ENCODE peak calls at places on chromosome 21, in six cellular contexts. One of them, this sample, is unnamed.

GRCh38 chr21:44709426-44710293 is 1.7 kb downstream of the TSPEAR start:
- DNase-seq in WTC11: no peak
- DNase-seq in neural crest cell: no peak
- DNase-seq in colonic mucosa: peak
- DNase-seq in lower leg skin: peak
- DNase-seq in B cell: no peak
- DNase-seq in this sample: peak

GRCh38 chr21:44300262-44300959 is 558 bp downstream of the PFKL start:
- DNase-seq in WTC11: peak
- DNase-seq in neural crest cell: peak
- DNase-seq in colonic mucosa: peak
- DNase-seq in lower leg skin: peak
- DNase-seq in B cell: peak
- DNase-seq in this sample: peak

GRCh38 chr21:44894687-44895302 is 21.3 kb upstream of the PTTG1IP start:
- DNase-seq in WTC11: no peak
- DNase-seq in neural crest cell: no peak
- DNase-seq in colonic mucosa: no peak
- DNase-seq in lower leg skin: no peak
- DNase-seq in B cell: no peak
- DNase-seq in this sample: no peak

GRCh38 chr21:44846485-44847260 is 26.8 kb downstream of the PTTG1IP start:
- DNase-seq in WTC11: no peak
- DNase-seq in neural crest cell: no peak
- DNase-seq in colonic mucosa: peak
- DNase-seq in lower leg skin: peak
- DNase-seq in B cell: peak
- DNase-seq in this sample: peak

GRCh38 chr21:28283652-28284490 is 708.8 kb downstream of the LTN1 start:
- DNase-seq in WTC11: no peak
- DNase-seq in neural crest cell: no peak
- DNase-seq in colonic mucosa: no peak
- DNase-seq in lower leg skin: no peak
- DNase-seq in B cell: no peak
- DNase-seq in this sample: no peak

GRCh38 chr21:46159390-46159789 is 4.0 kb upstream of the FTCD start:
- DNase-seq in WTC11: no peak
- DNase-seq in neural crest cell: no peak
- DNase-seq in colonic mucosa: peak
- DNase-seq in lower leg skin: peak
- DNase-seq in B cell: no peak
- DNase-seq in this sample: no peak

GRCh38 chr21:35578831-35579470 is 481.4 kb downstream of the SETD4 start:
- DNase-seq in WTC11: no peak
- DNase-seq in neural crest cell: peak
- DNase-seq in colonic mucosa: no peak
- DNase-seq in lower leg skin: no peak
- DNase-seq in B cell: no peak
- DNase-seq in this sample: no peak

GRCh38 chr21:45892156-45892919 is 89.2 kb upstream of the COL6A1 start:
- DNase-seq in WTC11: no peak
- DNase-seq in neural crest cell: no peak
- DNase-seq in colonic mucosa: peak
- DNase-seq in lower leg skin: no peak
- DNase-seq in B cell: peak
- DNase-seq in this sample: peak

GRCh38 chr21:45819478-45820170 is 161.9 kb upstream of the COL6A1 start:
- DNase-seq in WTC11: no peak
- DNase-seq in neural crest cell: no peak
- DNase-seq in colonic mucosa: no peak
- DNase-seq in lower leg skin: no peak
- DNase-seq in B cell: no peak
- DNase-seq in this sample: no peak

GRCh38 chr21:33817663-33818433 is 97.8 kb downstream of the ATP5PO start:
- DNase-seq in WTC11: no peak
- DNase-seq in neural crest cell: no peak
- DNase-seq in colonic mucosa: no peak
- DNase-seq in lower leg skin: no peak
- DNase-seq in B cell: no peak
- DNase-seq in this sample: no peak

GRCh38 chr21:45791562-45792418 is 148.3 kb downstream of the PCBP3 start:
- DNase-seq in WTC11: no peak
- DNase-seq in neural crest cell: no peak
- DNase-seq in colonic mucosa: no peak
- DNase-seq in lower leg skin: peak
- DNase-seq in B cell: no peak
- DNase-seq in this sample: no peak

GRCh38 chr21:32978346-32979270 is 47.1 kb upstream of the OLIG2 start:
- DNase-seq in WTC11: no peak
- DNase-seq in neural crest cell: peak
- DNase-seq in colonic mucosa: no peak
- DNase-seq in lower leg skin: no peak
- DNase-seq in B cell: no peak
- DNase-seq in this sample: no peak

GRCh38 chr21:46035809-46036695 is 54.5 kb downstream of the COL6A1 start:
- DNase-seq in WTC11: no peak
- DNase-seq in neural crest cell: no peak
- DNase-seq in colonic mucosa: no peak
- DNase-seq in lower leg skin: no peak
- DNase-seq in B cell: no peak
- DNase-seq in this sample: no peak

GRCh38 chr21:44328242-44328895 is 10.8 kb downstream of the CFAP410 start:
- DNase-seq in WTC11: no peak
- DNase-seq in neural crest cell: no peak
- DNase-seq in colonic mucosa: no peak
- DNase-seq in lower leg skin: no peak
- DNase-seq in B cell: no peak
- DNase-seq in this sample: no peak

GRCh38 chr21:45383111-45383614 is 21.8 kb upstream of the COL18A1 start:
- DNase-seq in WTC11: peak
- DNase-seq in neural crest cell: no peak
- DNase-seq in colonic mucosa: no peak
- DNase-seq in lower leg skin: peak
- DNase-seq in B cell: no peak
- DNase-seq in this sample: no peak

GRCh38 chr21:46116189-46116845 is 18.4 kb downstream of the COL6A2 start:
- DNase-seq in WTC11: peak
- DNase-seq in neural crest cell: no peak
- DNase-seq in colonic mucosa: no peak
- DNase-seq in lower leg skin: peak
- DNase-seq in B cell: no peak
- DNase-seq in this sample: no peak

GRCh38 chr21:46196733-46197132 is 12.5 kb upstream of the SPATC1L start:
- DNase-seq in WTC11: peak
- DNase-seq in neural crest cell: no peak
- DNase-seq in colonic mucosa: no peak
- DNase-seq in lower leg skin: no peak
- DNase-seq in B cell: no peak
- DNase-seq in this sample: no peak

GRCh38 chr21:45320261-45320990 is 32.7 kb upstream of the POFUT2 start:
- DNase-seq in WTC11: no peak
- DNase-seq in neural crest cell: no peak
- DNase-seq in colonic mucosa: no peak
- DNase-seq in lower leg skin: no peak
- DNase-seq in B cell: no peak
- DNase-seq in this sample: no peak

GRCh38 chr21:37057614-37058013 is 15.3 kb downstream of the PIGP start:
- DNase-seq in WTC11: no peak
- DNase-seq in neural crest cell: no peak
- DNase-seq in colonic mucosa: no peak
- DNase-seq in lower leg skin: no peak
- DNase-seq in B cell: no peak
- DNase-seq in this sample: no peak

GRCh38 chr21:45258476-45258875 is 29.2 kb downstream of the POFUT2 start:
- DNase-seq in WTC11: no peak
- DNase-seq in neural crest cell: no peak
- DNase-seq in colonic mucosa: peak
- DNase-seq in lower leg skin: peak
- DNase-seq in B cell: no peak
- DNase-seq in this sample: no peak

DNA sequence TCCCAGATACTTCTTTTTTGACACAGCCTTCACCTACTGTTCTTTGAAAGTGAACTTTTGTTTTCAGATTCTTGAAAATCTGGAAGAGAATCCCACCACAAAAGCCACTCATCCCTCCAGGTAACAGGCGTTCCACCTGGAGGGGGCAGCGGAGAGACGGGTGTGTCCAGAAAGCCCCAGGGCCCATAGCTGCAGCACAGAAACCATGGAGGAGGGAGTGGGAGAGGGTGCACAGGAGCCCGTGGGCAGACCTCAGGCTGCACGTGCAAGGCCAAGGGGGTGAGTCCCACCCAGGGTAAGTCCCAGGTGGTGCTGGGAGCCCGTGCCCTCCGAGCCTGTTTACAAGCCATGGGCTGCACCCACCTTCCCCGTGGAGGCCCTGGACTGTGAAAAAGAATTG is 86.5 kb downstream of the PSMG1 start:
- DNase-seq in WTC11: peak
- DNase-seq in neural crest cell: no peak
- DNase-seq in colonic mucosa: no peak
- DNase-seq in lower leg skin: no peak
- DNase-seq in B cell: no peak
- DNase-seq in this sample: peak
- TF ChIP-seq CTCF in WTC11: no peak
- TF ChIP-seq CTCF in neural crest cell: no peak
- TF ChIP-seq CTCF in colonic mucosa: no peak
- TF ChIP-seq CTCF in lower leg skin: no peak
- TF ChIP-seq CTCF in B cell: no peak
- TF ChIP-seq CTCF in this sample: no peak

GRCh38 chr21:41983229-41983628 is 26.9 kb downstream of the ZBTB21 start:
- DNase-seq in WTC11: no peak
- DNase-seq in neural crest cell: no peak
- DNase-seq in colonic mucosa: no peak
- DNase-seq in lower leg skin: no peak
- DNase-seq in B cell: no peak
- DNase-seq in this sample: no peak

GRCh38 chr21:41992576-41992975 is 17.6 kb downstream of the ZBTB21 start:
- DNase-seq in WTC11: no peak
- DNase-seq in neural crest cell: no peak
- DNase-seq in colonic mucosa: no peak
- DNase-seq in lower leg skin: no peak
- DNase-seq in B cell: no peak
- DNase-seq in this sample: no peak

GRCh38 chr21:41985662-41986416 is 24.3 kb downstream of the ZBTB21 start:
- DNase-seq in WTC11: no peak
- DNase-seq in neural crest cell: no peak
- DNase-seq in colonic mucosa: no peak
- DNase-seq in lower leg skin: no peak
- DNase-seq in B cell: no peak
- DNase-seq in this sample: no peak

GRCh38 chr21:41991659-41992058 is 18.5 kb downstream of the ZBTB21 start:
- DNase-seq in WTC11: no peak
- DNase-seq in neural crest cell: no peak
- DNase-seq in colonic mucosa: no peak
- DNase-seq in lower leg skin: no peak
- DNase-seq in B cell: no peak
- DNase-seq in this sample: no peak

GRCh38 chr21:41987310-41987709 is 22.9 kb downstream of the ZBTB21 start:
- DNase-seq in WTC11: no peak
- DNase-seq in neural crest cell: no peak
- DNase-seq in colonic mucosa: no peak
- DNase-seq in lower leg skin: no peak
- DNase-seq in B cell: no peak
- DNase-seq in this sample: no peak
- TF ChIP-seq CTCF in WTC11: no peak
- TF ChIP-seq CTCF in neural crest cell: no peak
- TF ChIP-seq CTCF in colonic mucosa: no peak
- TF ChIP-seq CTCF in lower leg skin: no peak
- TF ChIP-seq CTCF in B cell: no peak
- TF ChIP-seq CTCF in this sample: no peak

GRCh38 chr21:15894596-15894995 is 164.8 kb downstream of the USP25 start:
- DNase-seq in WTC11: no peak
- DNase-seq in neural crest cell: no peak
- DNase-seq in colonic mucosa: no peak
- DNase-seq in lower leg skin: no peak
- DNase-seq in B cell: no peak
- DNase-seq in this sample: no peak
- TF ChIP-seq CTCF in WTC11: no peak
- TF ChIP-seq CTCF in neural crest cell: peak
- TF ChIP-seq CTCF in colonic mucosa: peak
- TF ChIP-seq CTCF in lower leg skin: no peak
- TF ChIP-seq CTCF in B cell: peak
- TF ChIP-seq CTCF in this sample: no peak

GRCh38 chr21:42781150-42781980 is 98.0 kb downstream of the WDR4 start:
- DNase-seq in WTC11: peak
- DNase-seq in neural crest cell: no peak
- DNase-seq in colonic mucosa: peak
- DNase-seq in lower leg skin: no peak
- DNase-seq in B cell: no peak
- DNase-seq in this sample: no peak
- TF ChIP-seq CTCF in WTC11: no peak
- TF ChIP-seq CTCF in neural crest cell: peak
- TF ChIP-seq CTCF in colonic mucosa: no peak
- TF ChIP-seq CTCF in lower leg skin: no peak
- TF ChIP-seq CTCF in B cell: no peak
- TF ChIP-seq CTCF in this sample: no peak

GRCh38 chr21:30838536-30838935 is 9.0 kb upstream of the KRTAP7-1 start:
- DNase-seq in WTC11: no peak
- DNase-seq in neural crest cell: no peak
- DNase-seq in colonic mucosa: no peak
- DNase-seq in lower leg skin: no peak
- DNase-seq in B cell: no peak
- DNase-seq in this sample: no peak

GRCh38 chr21:30839304-30839703 is 9.7 kb upstream of the KRTAP7-1 start:
- DNase-seq in WTC11: peak
- DNase-seq in neural crest cell: peak
- DNase-seq in colonic mucosa: peak
- DNase-seq in lower leg skin: no peak
- DNase-seq in B cell: no peak
- DNase-seq in this sample: no peak

DNA sequence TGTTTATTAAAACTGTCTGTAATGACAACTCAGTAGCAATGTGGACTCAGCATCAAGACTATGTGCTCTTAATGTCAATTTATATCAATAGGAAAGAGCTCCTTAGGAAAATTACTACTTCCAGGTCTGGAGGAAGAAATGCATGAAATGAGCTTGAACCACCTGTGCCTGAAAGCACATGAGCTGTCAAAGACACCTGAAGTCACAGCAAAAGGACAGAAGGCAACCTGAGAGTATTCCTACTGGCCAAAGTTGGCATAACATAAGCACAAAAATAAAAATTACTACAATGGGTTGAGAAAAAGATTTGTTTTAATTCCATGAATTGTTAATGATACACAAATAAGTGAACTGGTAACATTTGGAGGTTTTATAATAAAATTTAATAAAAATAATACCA is 13.4 kb upstream of the KRTAP7-1 start:
- DNase-seq in WTC11: no peak
- DNase-seq in neural crest cell: no peak
- DNase-seq in colonic mucosa: no peak
- DNase-seq in lower leg skin: no peak
- DNase-seq in B cell: no peak
- DNase-seq in this sample: no peak
- TF ChIP-seq CTCF in WTC11: no peak
- TF ChIP-seq CTCF in neural crest cell: peak
- TF ChIP-seq CTCF in colonic mucosa: no peak
- TF ChIP-seq CTCF in lower leg skin: no peak
- TF ChIP-seq CTCF in B cell: no peak
- TF ChIP-seq CTCF in this sample: no peak

GRCh38 chr21:38236232-38236631 is 20.6 kb upstream of the KCNJ15 start:
- DNase-seq in WTC11: no peak
- DNase-seq in neural crest cell: no peak
- DNase-seq in colonic mucosa: no peak
- DNase-seq in lower leg skin: no peak
- DNase-seq in B cell: no peak
- DNase-seq in this sample: no peak
- TF ChIP-seq CTCF in WTC11: no peak
- TF ChIP-seq CTCF in neural crest cell: peak
- TF ChIP-seq CTCF in colonic mucosa: no peak
- TF ChIP-seq CTCF in lower leg skin: no peak
- TF ChIP-seq CTCF in B cell: no peak
- TF ChIP-seq CTCF in this sample: no peak